ENCODE peak calls at places on chromosomes 2 and 18, in seven cellular contexts. Q is IMR-90, N is H1, A is HepG2, P is K562, B is HCT116, K is GM12878. W is an unnamed sample.
A peak's percentile ranks its signal among the peaks of the same experiment; 100 is the strongest.

GRCh38 chr18:28984731-28985130 is 807.8 kb upstream of the CDH2 start:
- DNase-seq in Q (peak; percentile 33), N (no peak), A (no peak), P (no peak), B (no peak), K (no peak), W (no peak)

GRCh38 chr2:20664431-20665260 is 2.3 kb upstream of the GDF7 start:
- DNase-seq in Q (no peak), N (no peak), A (peak; percentile 49), P (no peak), B (no peak), K (no peak), W (no peak)

GRCh38 chr2:239363946-239364637 is 36.7 kb downstream of the HDAC4 start:
- DNase-seq in Q (no peak), N (no peak), A (no peak), P (no peak), B (no peak), K (no peak), W (no peak)

GRCh38 chr2:44275915-44276279 is 617 bp downstream of the SLC3A1 start:
- DNase-seq in Q (peak; percentile 36), N (no peak), A (no peak), P (no peak), B (no peak), K (no peak), W (peak; percentile 54)

GRCh38 chr18:709771-710170 is 2.7 kb downstream of the ENOSF1 start:
- DNase-seq in Q (no peak), N (no peak), A (no peak), P (no peak), B (no peak), K (no peak), W (no peak)

GRCh38 chr2:231222318-231223000 is 24.0 kb downstream of the ARMC9 start:
- DNase-seq in Q (peak; percentile 88), N (no peak), A (no peak), P (no peak), B (no peak), K (peak; percentile 72), W (no peak)

GRCh38 chr2:30798536-30798991 is 8.7 kb downstream of the CAPN13 start:
- DNase-seq in Q (no peak), N (peak; percentile 10), A (no peak), P (no peak), B (no peak), K (no peak), W (no peak)

GRCh38 chr2:96265349-96265839 is 403 bp downstream of the TMEM127 start:
- DNase-seq in Q (no peak), N (no peak), A (peak; percentile 23), P (peak; percentile 80), B (no peak), K (no peak), W (peak; percentile 37)

GRCh38 chr18:24915547-24915946 is 436.4 kb downstream of the ZNF521 start:
- DNase-seq in Q (peak; percentile 75), N (no peak), A (no peak), P (no peak), B (no peak), K (no peak), W (no peak)

GRCh38 chr2:221075203-221075602 is 496.9 kb downstream of the EPHA4 start:
- DNase-seq in Q (peak; percentile 92), N (no peak), A (no peak), P (no peak), B (no peak), K (no peak), W (no peak)

GRCh38 chr2:120736955-120737801 is 1.5 kb downstream of the GLI2 start:
- DNase-seq in Q (peak; percentile 92), N (peak; percentile 71), A (no peak), P (no peak), B (no peak), K (no peak), W (peak; percentile 54)

GRCh38 chr2:148645925-148646559 is 1.5 kb downstream of the EPC2 start:
- DNase-seq in Q (peak; percentile 92), N (no peak), A (peak; percentile 82), P (peak; percentile 32), B (peak; percentile 75), K (peak; percentile 56), W (peak; percentile 60)

GRCh38 chr2:39114771-39115170 is 6.1 kb downstream of the SOS1 start:
- DNase-seq in Q (peak; percentile 66), N (no peak), A (no peak), P (no peak), B (no peak), K (no peak), W (no peak)

GRCh38 chr2:170086751-170087150 is 91.2 kb upstream of the MYO3B start:
- DNase-seq in Q (no peak), N (no peak), A (no peak), P (no peak), B (no peak), K (no peak), W (no peak)

GRCh38 chr18:73942956-73943355 is 204.7 kb downstream of the FBXO15 start:
- DNase-seq in Q (no peak), N (no peak), A (no peak), P (no peak), B (no peak), K (no peak), W (no peak)

DNA sequence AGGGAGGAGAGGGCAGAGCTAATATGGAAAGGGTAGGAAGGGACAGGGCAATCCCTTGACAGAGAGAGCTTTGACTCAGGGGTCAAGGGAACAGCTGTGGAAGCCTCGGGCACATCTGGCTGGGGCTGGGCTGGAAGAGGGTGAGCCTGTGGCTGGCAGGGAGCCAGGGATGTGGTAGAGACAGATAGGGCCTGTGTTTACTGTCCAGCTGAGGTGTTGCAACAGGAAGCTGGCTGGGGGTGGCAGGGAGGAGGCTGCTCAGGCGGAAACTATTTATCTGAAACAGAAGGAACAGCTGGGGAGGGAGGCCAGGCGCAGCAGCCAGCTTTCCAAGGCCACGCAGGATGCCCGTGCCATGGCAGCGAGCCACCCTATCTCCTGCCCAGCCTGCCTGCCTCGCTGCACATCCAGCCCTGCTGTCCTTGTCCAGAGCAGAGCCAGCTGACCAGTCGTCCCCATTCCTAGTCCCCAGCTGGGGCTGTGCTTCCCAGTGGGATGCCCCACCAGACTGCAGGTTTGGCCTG is 264.7 kb downstream of the CYP26B1 start:
- DNase-seq in Q (peak; percentile 78), N (no peak), A (peak; percentile 94), P (peak; percentile 93), B (peak; percentile 21), K (no peak), W (peak; percentile 79)
- TF ChIP-seq CEBPB in Q (peak; percentile 87), N (no peak), A (peak; percentile 99), P (peak; percentile 99), B (peak; percentile 96), K (no peak), W (peak; percentile 91)

DNA sequence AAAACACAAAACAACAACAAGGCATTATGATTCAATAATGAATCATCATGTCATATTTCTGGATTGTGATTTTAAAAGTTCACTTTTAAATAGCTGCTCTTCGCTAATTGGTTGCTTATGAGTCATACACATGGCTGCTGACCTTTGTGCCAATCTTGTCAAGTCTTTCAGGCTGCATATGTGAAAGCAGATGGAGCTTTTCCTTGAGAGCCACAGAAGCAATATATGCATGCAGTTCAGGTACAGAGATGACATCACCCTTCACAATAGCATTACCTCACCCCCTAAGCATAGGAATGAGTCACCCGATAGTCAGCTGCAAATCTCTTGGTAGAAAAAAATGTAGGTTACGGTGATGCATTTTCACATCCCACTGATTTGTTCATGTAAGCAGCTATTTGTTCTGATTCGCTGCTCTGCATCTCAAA is 27.2 kb downstream of the EIF2AK3 start:
- DNase-seq in Q (peak; percentile 99), N (peak; percentile 33), A (peak; percentile 90), P (peak; percentile 72), B (peak; percentile 97), K (peak; percentile 98), W (peak; percentile 89)
- TF ChIP-seq CEBPB in Q (peak; percentile 66), N (peak; percentile 72), A (peak; percentile 48), P (peak; percentile 64), B (peak; percentile 92), K (peak; percentile 89), W (peak; percentile 28)

GRCh38 chr2:142803158-142803557 is 74.3 kb upstream of the KYNU start:
- DNase-seq in Q (peak; percentile 18), N (no peak), A (no peak), P (no peak), B (no peak), K (no peak), W (no peak)
- TF ChIP-seq CEBPB in Q (no peak), N (no peak), A (no peak), P (no peak), B (no peak), K (no peak), W (no peak)

DNA sequence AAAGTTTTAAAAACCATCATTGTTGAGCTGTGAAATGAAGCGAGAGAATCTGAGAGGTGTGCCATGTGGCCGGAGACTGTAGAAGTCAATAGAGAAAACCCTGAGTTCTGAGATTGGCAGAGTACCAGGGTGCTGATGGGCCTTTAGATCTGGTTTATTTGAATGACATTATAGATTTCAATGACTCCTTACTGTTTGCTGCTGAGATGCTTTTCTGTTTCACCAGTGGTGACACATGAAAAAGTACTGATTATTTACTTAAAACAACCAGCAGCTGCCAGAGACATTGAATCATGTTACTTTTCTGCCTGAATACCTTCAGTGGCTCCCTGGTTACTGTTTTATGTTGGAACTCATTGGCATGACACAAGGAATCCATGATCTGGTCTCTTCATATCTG is 602.7 kb upstream of the ZNF804A start:
- DNase-seq in Q (no peak), N (no peak), A (no peak), P (no peak), B (no peak), K (no peak), W (peak; percentile 1)
- TF ChIP-seq CEBPB in Q (no peak), N (no peak), A (no peak), P (no peak), B (no peak), K (no peak), W (no peak)

GRCh38 chr18:2146092-2146491 is 425.2 kb downstream of the METTL4 start:
- DNase-seq in Q (no peak), N (no peak), A (no peak), P (no peak), B (no peak), K (no peak), W (no peak)

GRCh38 chr18:2146754-2147153 is 424.6 kb downstream of the METTL4 start:
- DNase-seq in Q (no peak), N (no peak), A (no peak), P (no peak), B (no peak), K (no peak), W (no peak)

GRCh38 chr18:2148823-2149222 is 422.5 kb downstream of the METTL4 start:
- DNase-seq in Q (no peak), N (no peak), A (no peak), P (no peak), B (no peak), K (no peak), W (no peak)

GRCh38 chr18:2147866-2148265 is 423.4 kb downstream of the METTL4 start:
- DNase-seq in Q (no peak), N (no peak), A (no peak), P (no peak), B (no peak), K (no peak), W (no peak)

DNA sequence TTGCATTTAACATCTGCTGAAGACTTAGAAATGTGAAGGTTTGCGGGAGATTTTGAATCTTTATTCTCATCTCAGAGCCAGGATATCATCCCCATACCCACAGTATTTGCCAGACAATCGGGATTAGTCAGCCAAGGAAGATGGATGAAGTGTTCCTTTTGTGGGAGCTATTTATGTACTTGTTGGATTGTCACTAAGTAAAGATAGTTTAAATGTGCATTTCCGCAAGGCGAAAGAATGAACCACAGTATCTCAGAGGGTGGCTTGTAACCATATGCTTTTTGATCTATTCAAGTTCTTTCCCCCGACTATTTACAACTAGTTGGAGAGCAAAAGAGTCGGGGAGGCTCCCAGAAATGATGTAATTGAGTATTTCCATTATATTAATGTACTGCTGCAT is 423.9 kb downstream of the METTL4 start:
- DNase-seq in Q (no peak), N (no peak), A (no peak), P (no peak), B (no peak), K (no peak), W (no peak)
- TF ChIP-seq CEBPB in Q (no peak), N (no peak), A (no peak), P (no peak), B (no peak), K (no peak), W (no peak)

W was measured in A549.